ENCODE peak calls at places on chromosomes 7 and 10, in four cellular contexts. One of them, this sample, is unnamed.

GRCh38 chr10:78846770-78847169 is 222.0 kb upstream of the ZMIZ1 start:
- DNase-seq in sigmoid colon: peak; percentile 76
- DNase-seq in adrenal gland: no peak
- DNase-seq in uterus: no peak
- DNase-seq in this sample: no peak

GRCh38 chr10:35607475-35608316 is 2.6 kb downstream of the GJD4 start:
- DNase-seq in sigmoid colon: no peak
- DNase-seq in adrenal gland: no peak
- DNase-seq in uterus: no peak
- DNase-seq in this sample: no peak

GRCh38 chr10:102644066-102644645 is at the start of gene TRIM8:
- DNase-seq in sigmoid colon: no peak
- DNase-seq in adrenal gland: no peak
- DNase-seq in uterus: no peak
- DNase-seq in this sample: peak; percentile 79

GRCh38 chr7:25857376-25858067 is 294.5 kb upstream of the NFE2L3 start:
- DNase-seq in sigmoid colon: peak; percentile 75
- DNase-seq in adrenal gland: no peak
- DNase-seq in uterus: peak; percentile 89
- DNase-seq in this sample: peak; percentile 96

GRCh38 chr7:46654546-46655443 is 733.7 kb upstream of the IGFBP3 start:
- DNase-seq in sigmoid colon: no peak
- DNase-seq in adrenal gland: no peak
- DNase-seq in uterus: no peak
- DNase-seq in this sample: no peak

GRCh38 chr10:71816421-71816851 is 34.6 kb downstream of the PSAP start:
- DNase-seq in sigmoid colon: no peak
- DNase-seq in adrenal gland: no peak
- DNase-seq in uterus: no peak
- DNase-seq in this sample: no peak

GRCh38 chr7:149725916-149726315 is 47.5 kb downstream of the ZNF467 start:
- DNase-seq in sigmoid colon: peak; percentile 61
- DNase-seq in adrenal gland: no peak
- DNase-seq in uterus: no peak
- DNase-seq in this sample: no peak

GRCh38 chr7:46534593-46535271 is 613.7 kb upstream of the IGFBP3 start:
- DNase-seq in sigmoid colon: no peak
- DNase-seq in adrenal gland: peak; percentile 26
- DNase-seq in uterus: no peak
- DNase-seq in this sample: no peak

GRCh38 chr10:89783406-89783805 is 82.0 kb downstream of the KIF20B start:
- DNase-seq in sigmoid colon: no peak
- DNase-seq in adrenal gland: no peak
- DNase-seq in uterus: no peak
- DNase-seq in this sample: no peak

GRCh38 chr10:63767512-63767911 is 246.3 kb downstream of the REEP3 start:
- DNase-seq in sigmoid colon: no peak
- DNase-seq in adrenal gland: no peak
- DNase-seq in uterus: no peak
- DNase-seq in this sample: peak; percentile 28

GRCh38 chr10:33421789-33422188 is 87.3 kb upstream of the NRP1 start:
- DNase-seq in sigmoid colon: peak; percentile 75
- DNase-seq in adrenal gland: no peak
- DNase-seq in uterus: peak; percentile 48
- DNase-seq in this sample: no peak

GRCh38 chr10:75352650-75353049 is 48.9 kb downstream of the ZNF503 start:
- DNase-seq in sigmoid colon: no peak
- DNase-seq in adrenal gland: peak; percentile 46
- DNase-seq in uterus: no peak
- DNase-seq in this sample: peak; percentile 21

GRCh38 chr10:67280405-67280804 is 354.6 kb downstream of the LRRTM3 start:
- DNase-seq in sigmoid colon: no peak
- DNase-seq in adrenal gland: no peak
- DNase-seq in uterus: no peak
- DNase-seq in this sample: no peak

GRCh38 chr7:635227-635626 is 91.3 kb upstream of the DNAAF5 start:
- DNase-seq in sigmoid colon: no peak
- DNase-seq in adrenal gland: no peak
- DNase-seq in uterus: no peak
- DNase-seq in this sample: no peak

GRCh38 chr7:13312327-13312726 is 624.9 kb downstream of the ARL4A start:
- DNase-seq in sigmoid colon: no peak
- DNase-seq in adrenal gland: no peak
- DNase-seq in uterus: no peak
- DNase-seq in this sample: peak; percentile 25

DNA sequence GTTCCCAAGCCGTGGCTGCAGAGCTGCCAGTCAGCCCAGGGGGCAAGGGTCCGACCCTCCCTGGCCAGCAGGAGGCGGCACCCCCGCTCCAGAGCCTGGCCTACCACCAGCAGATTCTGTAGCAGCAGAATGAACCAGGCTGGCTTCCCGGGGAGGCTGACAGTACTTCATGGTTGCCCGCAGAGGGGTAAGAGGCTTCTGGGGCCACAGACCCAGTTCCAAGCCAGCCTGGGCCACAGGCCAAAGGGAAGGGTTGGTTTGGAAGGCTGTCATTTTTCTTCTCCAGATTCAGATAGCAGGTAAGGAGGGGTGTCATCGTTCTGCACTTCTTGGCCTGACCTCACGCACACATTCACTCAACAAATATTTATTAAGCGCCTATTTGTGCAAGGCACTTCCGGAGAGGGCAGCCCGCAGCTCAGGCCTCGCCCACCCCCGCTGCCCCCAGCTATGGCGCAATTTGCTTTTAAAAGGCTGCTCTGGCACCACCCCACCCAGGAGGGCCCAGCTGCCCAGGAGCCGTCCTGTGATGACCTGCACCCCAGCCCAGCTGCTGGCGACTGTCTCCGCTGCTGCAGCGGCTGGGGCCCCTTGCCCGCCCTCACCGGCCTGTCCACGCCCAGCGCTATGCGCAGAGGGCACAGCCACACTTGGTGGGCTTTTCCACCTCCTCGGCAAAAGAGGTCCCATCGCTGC is 168.5 kb downstream of the LCOR start:
- DNase-seq in sigmoid colon: no peak
- DNase-seq in adrenal gland: no peak
- DNase-seq in uterus: no peak
- DNase-seq in this sample: no peak
- TF ChIP-seq CTCF in sigmoid colon: no peak
- TF ChIP-seq CTCF in adrenal gland: no peak
- TF ChIP-seq CTCF in uterus: no peak
- TF ChIP-seq CTCF in this sample: peak; percentile 3

DNA sequence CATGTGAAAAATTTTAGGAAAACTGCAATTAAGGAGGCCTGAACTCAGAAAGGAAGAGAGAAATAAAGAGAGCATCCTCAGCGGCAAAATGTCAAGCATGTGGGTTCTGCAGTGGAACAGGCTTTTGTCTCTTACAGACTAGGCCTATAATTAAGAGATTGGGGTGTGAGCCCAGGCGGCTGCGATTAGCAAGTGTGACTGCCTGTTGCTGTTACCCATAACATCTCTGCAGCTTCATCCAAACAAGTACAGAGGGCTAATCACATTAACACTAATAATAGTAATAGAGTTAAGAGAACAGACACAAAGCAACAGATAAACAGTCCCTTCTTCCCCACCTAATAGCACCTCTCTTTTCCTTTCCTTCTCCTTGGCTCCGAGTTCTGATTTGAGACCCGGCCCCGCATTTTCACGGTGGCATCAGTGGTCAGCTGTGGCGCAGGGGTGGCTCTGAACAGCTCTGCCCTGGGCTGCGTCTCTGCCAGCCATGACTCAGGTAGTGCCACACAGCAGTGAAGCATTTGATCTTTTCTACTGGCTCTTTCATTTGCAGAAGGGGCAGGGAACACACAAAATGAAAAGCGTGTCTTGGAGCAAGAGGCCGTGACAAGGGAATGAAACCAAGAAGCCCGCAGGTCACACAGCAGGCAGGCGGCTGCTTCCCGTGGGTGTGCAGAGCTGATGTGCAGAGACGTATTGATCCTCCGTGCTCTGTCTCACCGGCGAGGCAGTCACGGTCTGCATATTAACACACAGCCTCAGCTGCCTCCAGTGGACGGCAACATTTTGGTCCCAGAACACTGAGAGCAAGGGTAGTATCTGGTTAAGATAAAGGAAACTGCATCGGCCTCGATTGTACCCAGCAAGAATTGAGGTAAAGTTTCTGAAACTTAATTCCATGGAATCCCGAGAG is 103.1 kb downstream of the KLF6 start:
- DNase-seq in sigmoid colon: no peak
- DNase-seq in adrenal gland: no peak
- DNase-seq in uterus: no peak
- DNase-seq in this sample: no peak
- H3K4me3 ChIP-seq in sigmoid colon: no peak overlapping the region
- H3K4me3 ChIP-seq in adrenal gland: no peak overlapping the region
- H3K4me3 ChIP-seq in uterus: no peak overlapping the region
- H3K4me3 ChIP-seq in this sample: no peak overlapping the region

GRCh38 chr7:95593343-95593742 is 3.0 kb downstream of the PDK4 start:
- DNase-seq in sigmoid colon: no peak
- DNase-seq in adrenal gland: no peak
- DNase-seq in uterus: no peak
- DNase-seq in this sample: no peak

GRCh38 chr7:95589766-95590165 is 6.5 kb downstream of the PDK4 start:
- DNase-seq in sigmoid colon: no peak
- DNase-seq in adrenal gland: no peak
- DNase-seq in uterus: no peak
- DNase-seq in this sample: no peak

GRCh38 chr7:95592570-95592969 is 3.7 kb downstream of the PDK4 start:
- DNase-seq in sigmoid colon: no peak
- DNase-seq in adrenal gland: no peak
- DNase-seq in uterus: no peak
- DNase-seq in this sample: no peak

GRCh38 chr7:95589031-95589430 is 7.3 kb downstream of the PDK4 start:
- DNase-seq in sigmoid colon: no peak
- DNase-seq in adrenal gland: no peak
- DNase-seq in uterus: no peak
- DNase-seq in this sample: no peak

GRCh38 chr7:95590387-95591248 is 5.7 kb downstream of the PDK4 start:
- DNase-seq in sigmoid colon: no peak
- DNase-seq in adrenal gland: no peak
- DNase-seq in uterus: no peak
- DNase-seq in this sample: no peak
- TF ChIP-seq POLR2A in sigmoid colon: no peak
- TF ChIP-seq POLR2A in adrenal gland: peak; percentile 24
- TF ChIP-seq POLR2A in uterus: no peak
- TF ChIP-seq POLR2A in this sample: no peak

GRCh38 chr7:5477723-5478531 is 54.3 kb upstream of the TNRC18 start:
- DNase-seq in sigmoid colon: no peak
- DNase-seq in adrenal gland: no peak
- DNase-seq in uterus: no peak
- DNase-seq in this sample: peak; percentile 99
- TF ChIP-seq CTCF in sigmoid colon: peak; percentile 48
- TF ChIP-seq CTCF in adrenal gland: peak; percentile 23
- TF ChIP-seq CTCF in uterus: no peak
- TF ChIP-seq CTCF in this sample: peak; percentile 88